ENCODE peak calls at places on chromosomes 12 and 14, in seven cellular contexts. H is natural killer cell, T is nephron progenitor cell, F is AG09309, G is AG04449, O is GM20000, S is tibial artery. C is an unnamed sample.

GRCh38 chr14:101808020-101808641 is 46.6 kb downstream of the PPP2R5C start:
- DNase-seq in H (no peak), T (peak), F (no peak), G (no peak), O (no peak), S (no peak), C (no peak)

GRCh38 chr14:23831591-23831990 is 122.0 kb upstream of the DHRS4 start:
- DNase-seq in H (no peak), T (no peak), F (no peak), G (no peak), O (no peak), S (no peak), C (no peak)

GRCh38 chr12:116347265-116347664 is 69.8 kb upstream of the MED13L start:
- DNase-seq in H (no peak), T (no peak), F (no peak), G (no peak), O (no peak), S (no peak), C (no peak)

GRCh38 chr14:92964124-92965109 is 41.5 kb downstream of the CHGA start:
- DNase-seq in H (no peak), T (no peak), F (no peak), G (no peak), O (no peak), S (no peak), C (no peak)

GRCh38 chr12:3988519-3989217 is 115.5 kb upstream of the PARP11 start:
- DNase-seq in H (no peak), T (no peak), F (no peak), G (no peak), O (peak), S (no peak), C (no peak)

GRCh38 chr14:55117816-55118441 is 11.1 kb upstream of the LGALS3 start:
- DNase-seq in H (no peak), T (no peak), F (no peak), G (no peak), O (no peak), S (no peak), C (peak)

GRCh38 chr12:132148368-132149045 is 4.2 kb downstream of the NOC4L start:
- DNase-seq in H (no peak), T (no peak), F (no peak), G (no peak), O (no peak), S (peak), C (peak)

GRCh38 chr14:79465651-79466050 is 745.7 kb downstream of the DIO2 start:
- DNase-seq in H (no peak), T (no peak), F (no peak), G (no peak), O (no peak), S (no peak), C (no peak)

GRCh38 chr12:6332459-6332858 is 9.4 kb downstream of the TNFRSF1A start:
- DNase-seq in H (no peak), T (no peak), F (no peak), G (peak), O (no peak), S (no peak), C (no peak)

GRCh38 chr14:26017270-26017669 is 580.6 kb downstream of the NOVA1 start:
- DNase-seq in H (no peak), T (no peak), F (no peak), G (no peak), O (no peak), S (no peak), C (no peak)

GRCh38 chr12:6925239-6925542 is 2.6 kb upstream of the ATN1 start:
- DNase-seq in H (no peak), T (no peak), F (no peak), G (no peak), O (no peak), S (no peak), C (no peak)

GRCh38 chr12:57342207-57342691 is 88.6 kb downstream of the R3HDM2 start:
- DNase-seq in H (no peak), T (peak), F (peak), G (no peak), O (no peak), S (no peak), C (no peak)

GRCh38 chr12:79534029-79534867 is 156.5 kb downstream of the PAWR start:
- DNase-seq in H (no peak), T (no peak), F (no peak), G (no peak), O (no peak), S (no peak), C (no peak)

GRCh38 chr12:114685869-114686268 is 1.9 kb upstream of the TBX3 start:
- DNase-seq in H (no peak), T (no peak), F (no peak), G (no peak), O (no peak), S (no peak), C (no peak)

GRCh38 chr12:98741615-98742265 is 96.7 kb downstream of the APAF1 start:
- DNase-seq in H (no peak), T (peak), F (no peak), G (no peak), O (no peak), S (no peak), C (no peak)

GRCh38 chr14:20998674-20999366 is at the start of gene SLC39A2:
- DNase-seq in H (no peak), T (peak), F (peak), G (peak), O (no peak), S (peak), C (no peak)

GRCh38 chr12:93243689-93244513 is 133.8 kb upstream of the NUDT4 start:
- DNase-seq in H (no peak), T (no peak), F (peak), G (no peak), O (no peak), S (no peak), C (peak)

GRCh38 chr12:59149995-59150642 is 229.8 kb upstream of the LRIG3 start:
- DNase-seq in H (no peak), T (peak), F (peak), G (peak), O (peak), S (no peak), C (no peak)
- TF ChIP-seq CTCF in H (no peak), T (peak), F (peak), G (peak), O (peak), S (peak), C (peak)

DNA sequence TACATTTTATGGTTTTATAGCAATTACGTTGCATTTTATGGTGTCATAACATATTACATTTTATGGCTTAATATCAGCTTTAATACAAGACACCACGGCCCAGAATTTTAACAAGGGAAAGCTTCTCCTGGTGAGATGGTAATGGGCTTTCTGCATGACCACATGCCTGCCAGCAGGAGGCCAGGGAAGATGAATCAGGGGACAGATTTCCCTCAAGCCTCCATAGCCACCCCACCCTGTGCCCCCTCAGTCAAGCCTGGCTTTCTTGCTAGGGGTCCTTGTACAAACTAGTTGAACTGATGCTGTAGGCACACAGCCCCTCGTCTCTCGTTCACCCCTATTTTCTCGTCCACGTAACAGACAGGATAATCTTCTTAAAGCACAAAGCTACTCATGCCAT is 56.6 kb downstream of the HSPB8 start:
- DNase-seq in H (no peak), T (peak), F (no peak), G (no peak), O (no peak), S (no peak), C (no peak)
- TF ChIP-seq CTCF in H (no peak), T (peak), F (no peak), G (peak), O (no peak), S (no peak), C (no peak)

DNA sequence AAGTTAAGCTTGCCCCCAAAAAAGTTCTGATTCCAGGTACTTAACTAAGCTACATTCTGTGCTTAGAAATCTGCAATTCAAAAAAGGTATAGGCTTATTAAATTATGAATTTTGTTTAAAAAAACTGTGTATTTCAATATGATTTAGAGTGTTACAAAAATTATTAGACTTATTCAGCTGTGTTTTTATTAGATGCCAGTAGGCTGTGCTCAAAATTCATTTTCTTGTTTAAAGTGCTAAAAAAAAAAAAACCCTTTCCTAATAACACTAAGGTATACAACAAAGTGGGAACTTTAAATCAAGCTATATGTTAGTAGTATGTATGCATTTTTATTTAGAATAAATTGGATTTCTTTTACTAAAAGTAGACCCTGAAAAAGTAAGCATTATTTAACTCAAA is 25.0 kb downstream of the LRRC9 start:
- DNase-seq in H (no peak), T (no peak), F (no peak), G (no peak), O (no peak), S (no peak), C (no peak)
- TF ChIP-seq CTCF in H (no peak), T (no peak), F (no peak), G (no peak), O (no peak), S (no peak), C (no peak)

GRCh38 chr14:31792726-31793125 is 231.5 kb downstream of the NUBPL start:
- DNase-seq in H (no peak), T (no peak), F (no peak), G (no peak), O (no peak), S (no peak), C (no peak)

GRCh38 chr14:31781578-31781977 is 220.4 kb downstream of the NUBPL start:
- DNase-seq in H (no peak), T (no peak), F (no peak), G (no peak), O (no peak), S (no peak), C (no peak)

GRCh38 chr14:31788340-31788739 is 227.1 kb downstream of the NUBPL start:
- DNase-seq in H (no peak), T (no peak), F (no peak), G (no peak), O (no peak), S (no peak), C (no peak)

GRCh38 chr14:31785574-31785973 is 224.4 kb downstream of the NUBPL start:
- DNase-seq in H (no peak), T (no peak), F (no peak), G (no peak), O (no peak), S (no peak), C (no peak)

DNA sequence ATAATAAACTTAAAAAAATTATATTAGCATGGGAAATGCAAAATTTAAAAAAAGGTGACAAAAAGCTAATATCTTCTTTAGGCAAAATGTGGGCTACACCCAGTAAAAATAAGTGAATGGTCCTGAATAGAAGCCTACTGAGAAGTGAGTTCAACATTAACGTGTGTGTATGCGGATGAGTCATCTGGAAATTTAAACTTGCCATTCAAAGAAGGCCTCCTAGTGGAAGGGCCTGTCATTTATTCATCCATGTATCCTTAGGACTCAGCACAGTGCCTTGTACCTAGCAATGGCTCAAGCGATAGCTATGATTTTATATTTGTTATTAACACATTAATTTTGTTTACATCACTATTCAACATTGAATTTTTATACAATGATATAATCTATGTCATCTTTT is 226.2 kb downstream of the NUBPL start:
- DNase-seq in H (no peak), T (no peak), F (no peak), G (no peak), O (no peak), S (no peak), C (no peak)
- TF ChIP-seq CTCF in H (no peak), T (no peak), F (no peak), G (no peak), O (no peak), S (no peak), C (no peak)

GRCh38 chr12:30691122-30691879 is 4.4 kb downstream of the IPO8 start:
- DNase-seq in H (no peak), T (no peak), F (peak), G (no peak), O (no peak), S (no peak), C (no peak)
- TF ChIP-seq CTCF in H (no peak), T (no peak), F (no peak), G (no peak), O (no peak), S (no peak), C (no peak)

GRCh38 chr12:64781374-64782029 is 22.3 kb upstream of the GNS start:
- DNase-seq in H (no peak), T (no peak), F (no peak), G (no peak), O (peak), S (no peak), C (no peak)
- TF ChIP-seq CTCF in H (no peak), T (no peak), F (no peak), G (no peak), O (no peak), S (no peak), C (no peak)

GRCh38 chr12:19573866-19574265 is 134.6 kb downstream of the AEBP2 start:
- DNase-seq in H (no peak), T (no peak), F (no peak), G (no peak), O (no peak), S (peak), C (no peak)

GRCh38 chr12:19576421-19576925 is 137.2 kb downstream of the AEBP2 start:
- DNase-seq in H (no peak), T (no peak), F (no peak), G (no peak), O (no peak), S (no peak), C (no peak)

GRCh38 chr12:19574606-19575005 is 135.3 kb downstream of the AEBP2 start:
- DNase-seq in H (no peak), T (no peak), F (no peak), G (no peak), O (no peak), S (no peak), C (no peak)

GRCh38 chr12:19575307-19576243 is 136.3 kb downstream of the AEBP2 start:
- DNase-seq in H (no peak), T (no peak), F (no peak), G (peak), O (no peak), S (no peak), C (no peak)

DNA sequence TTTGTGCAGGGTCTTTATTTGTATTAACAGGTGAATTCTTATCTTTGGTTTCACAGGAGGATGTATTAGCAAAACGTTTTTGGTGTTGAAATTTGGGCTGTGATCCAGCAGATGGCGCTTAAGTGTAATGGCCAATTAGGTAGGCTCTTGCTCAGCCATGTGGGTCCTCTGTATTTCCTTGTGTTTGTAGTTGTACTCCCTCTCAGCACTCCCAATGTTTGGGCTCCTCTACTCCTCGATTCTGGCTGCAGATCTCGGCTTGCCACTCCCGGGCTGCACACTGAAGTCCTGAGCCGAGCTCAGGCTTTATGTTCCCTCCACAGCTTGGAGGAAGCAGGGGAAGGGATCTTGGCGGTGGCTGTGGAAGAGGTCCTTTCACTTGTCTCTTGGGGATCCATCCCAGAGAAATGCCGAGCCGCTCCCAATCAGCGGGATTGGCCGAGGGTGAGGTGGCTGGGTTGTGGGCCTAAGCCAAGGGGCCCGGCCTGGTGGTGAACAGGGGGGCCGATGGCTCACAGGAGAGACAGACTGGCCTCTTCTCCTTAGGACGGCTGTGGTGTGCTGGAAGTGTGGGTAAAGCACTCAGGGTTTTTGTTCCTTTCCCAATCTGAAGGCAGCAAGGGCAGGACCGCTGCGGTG is 133.7 kb downstream of the AEBP2 start:
- DNase-seq in H (no peak), T (peak), F (no peak), G (peak), O (peak), S (peak), C (no peak)
- TF ChIP-seq CTCF in H (peak), T (peak), F (peak), G (peak), O (peak), S (peak), C (peak)

DNA sequence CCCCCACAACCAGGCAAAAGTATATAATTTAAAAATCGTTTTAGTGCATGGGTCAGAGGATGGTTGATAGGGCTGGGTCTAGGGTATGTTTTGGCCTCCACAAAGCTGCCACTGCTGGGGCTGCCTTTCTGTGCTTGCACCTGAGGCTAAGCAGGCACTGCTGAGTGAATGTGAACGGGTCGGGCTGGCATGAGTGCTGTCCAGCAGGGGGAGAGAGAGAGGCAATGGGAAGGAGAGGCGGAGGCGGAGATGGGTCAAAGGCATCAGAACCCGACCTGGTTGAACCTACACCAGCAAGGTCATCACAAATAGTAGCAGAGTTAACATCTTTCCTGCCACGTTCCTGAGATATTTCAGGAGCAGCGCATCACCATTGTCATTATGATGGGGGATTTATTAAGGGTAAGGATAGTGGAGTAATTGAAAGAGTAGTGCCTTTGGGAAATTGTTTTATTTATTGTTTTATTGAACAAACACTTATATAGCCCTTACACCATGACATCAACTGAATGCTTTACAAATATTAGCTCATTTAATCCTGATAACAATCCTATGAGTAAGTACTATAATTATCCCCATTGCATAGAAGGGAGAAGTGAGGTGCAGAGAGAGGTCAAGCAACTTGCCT is 5.8 kb upstream of the NRXN3 start:
- DNase-seq in H (no peak), T (peak), F (no peak), G (no peak), O (peak), S (no peak), C (no peak)
- TF ChIP-seq CTCF in H (no peak), T (peak), F (no peak), G (peak), O (peak), S (no peak), C (peak)

DNA sequence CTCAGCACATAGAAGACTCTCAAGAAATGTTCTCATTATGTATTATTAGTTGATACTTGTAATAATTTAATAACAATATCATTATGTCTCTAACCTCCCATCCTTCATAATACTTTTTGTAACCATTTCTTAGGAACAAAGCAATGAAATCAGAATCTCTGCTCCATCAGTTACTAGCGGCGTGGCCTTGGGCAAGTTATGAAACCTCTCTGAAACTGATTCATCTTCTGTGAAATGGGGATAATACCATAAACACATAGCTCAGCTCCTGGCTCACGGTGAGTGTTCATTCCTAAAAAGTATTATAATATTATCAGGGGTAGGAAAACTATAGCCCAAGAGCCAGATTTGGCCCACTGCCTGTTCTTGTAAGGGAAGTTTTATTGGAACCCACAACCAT is 11.4 kb upstream of the CMKLR1 start:
- DNase-seq in H (no peak), T (no peak), F (no peak), G (no peak), O (no peak), S (no peak), C (no peak)
- TF ChIP-seq CTCF in H (no peak), T (no peak), F (no peak), G (no peak), O (no peak), S (no peak), C (no peak)

GRCh38 chr12:12890815-12891645 is at the start of gene GPRC5A:
- DNase-seq in H (peak), T (peak), F (peak), G (peak), O (peak), S (peak), C (peak)
- TF ChIP-seq CTCF in H (no peak), T (no peak), F (peak), G (peak), O (peak), S (peak), C (no peak)

C was measured in CD14-positive monocyte.